ENCODE peak calls at places on chromosomes 4 and X, in four cellular contexts. X is neuronal stem cell, G is IMR-90, D is mesenchymal stem cell. T is an unnamed sample.
A peak's percentile ranks its signal among the peaks of the same experiment; 100 is the strongest.

GRCh38 chr4:55866973-55867574 is 13.6 kb downstream of the EXOC1 start:
- DNase-seq in X (peak; percentile 18), G (peak; percentile 74), D (peak; percentile 84), T (no peak)

GRCh38 chr4:5037553-5038551 is 13.4 kb upstream of the STK32B start:
- DNase-seq in X (no peak), G (peak; percentile 99), D (peak; percentile 93), T (no peak)

GRCh38 chr4:81504685-81505598 is 33.2 kb upstream of the RASGEF1B start:
- DNase-seq in X (no peak), G (no peak), D (no peak), T (no peak)

GRCh38 chr4:186297013-186297645 is 31.1 kb downstream of the F11 start:
- DNase-seq in X (peak; percentile 59), G (peak; percentile 70), D (peak; percentile 62), T (no peak)

GRCh38 chr4:137420901-137421384 is 111.4 kb downstream of the PCDH18 start:
- DNase-seq in X (no peak), G (no peak), D (no peak), T (no peak)

GRCh38 chr4:155434904-155435303 is 58.1 kb upstream of the MAP9 start:
- DNase-seq in X (no peak), G (no peak), D (no peak), T (no peak)

GRCh38 chrX:44104699-44105098 is 131.5 kb upstream of the NDP start:
- DNase-seq in X (no peak), G (no peak), D (no peak), T (no peak)

GRCh38 chrX:31061091-31061490 is 10.8 kb downstream of the FTHL17 start:
- DNase-seq in X (no peak), G (no peak), D (no peak), T (no peak)

GRCh38 chr4:140702096-140702757 is 54.0 kb downstream of the TBC1D9 start:
- DNase-seq in X (no peak), G (no peak), D (no peak), T (no peak)

GRCh38 chrX:30217465-30217864 is 2.1 kb downstream of the MAGEB2 start:
- DNase-seq in X (no peak), G (no peak), D (no peak), T (no peak)

GRCh38 chr4:2484993-2485392 is 16.1 kb downstream of the RNF4 start:
- DNase-seq in X (no peak), G (no peak), D (no peak), T (no peak)

GRCh38 chr4:45569619-45570018 is 554.2 kb downstream of the GABRG1 start:
- DNase-seq in X (no peak), G (no peak), D (no peak), T (no peak)

GRCh38 chrX:102659790-102660757 is 8.8 kb downstream of the GPRASP1 start:
- DNase-seq in X (peak; percentile 48), G (peak; percentile 58), D (peak; percentile 73), T (peak; percentile 78)

GRCh38 chr4:1172971-1173757 is 781 bp upstream of the SPON2 start:
- DNase-seq in X (no peak), G (peak; percentile 78), D (peak; percentile 98), T (no peak)

GRCh38 chr4:112112590-112113170 is 32.6 kb upstream of the FAM241A start:
- DNase-seq in X (no peak), G (no peak), D (no peak), T (no peak)

DNA sequence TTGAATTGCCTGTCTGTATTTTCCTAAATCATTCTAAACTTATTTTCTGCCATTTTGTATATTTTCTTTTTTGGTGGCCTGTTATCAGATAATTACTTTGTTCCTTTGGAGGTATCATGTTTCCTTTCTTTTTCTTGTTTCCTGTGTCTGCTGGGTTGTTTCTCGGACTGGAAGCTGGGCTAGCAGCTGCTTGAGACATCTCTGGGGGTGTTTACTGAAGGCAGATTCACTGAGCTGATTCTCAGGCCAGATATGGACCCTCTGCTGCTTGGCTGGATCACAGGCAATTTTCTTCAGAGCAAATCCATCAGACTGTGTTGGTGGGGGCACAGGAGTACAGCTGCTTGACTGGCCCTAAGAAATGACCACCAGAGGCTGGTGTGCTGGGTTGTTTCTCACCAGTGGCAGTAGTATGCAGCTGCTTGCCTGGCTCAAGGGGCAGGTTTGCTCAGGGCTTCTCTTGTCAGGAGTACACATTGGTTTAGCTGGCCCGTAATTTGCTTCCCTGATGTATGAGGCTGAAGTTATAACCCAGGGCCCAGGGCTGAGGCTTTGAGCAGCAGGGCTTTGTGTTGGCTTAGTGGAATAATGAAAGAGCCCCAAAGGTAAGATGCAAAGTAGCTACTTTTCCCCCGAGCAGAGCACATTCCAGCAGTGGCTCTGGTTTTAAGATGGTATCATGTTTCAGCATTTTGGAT is 680.6 kb downstream of the TECRL start:
- DNase-seq in X (peak; percentile 15), G (no peak), D (no peak), T (no peak)
- H4K91ac ChIP-seq in X (peak overlapping the region; percentile 49), G (no peak overlapping the region), D (no peak overlapping the region), T (no peak overlapping the region)

DNA sequence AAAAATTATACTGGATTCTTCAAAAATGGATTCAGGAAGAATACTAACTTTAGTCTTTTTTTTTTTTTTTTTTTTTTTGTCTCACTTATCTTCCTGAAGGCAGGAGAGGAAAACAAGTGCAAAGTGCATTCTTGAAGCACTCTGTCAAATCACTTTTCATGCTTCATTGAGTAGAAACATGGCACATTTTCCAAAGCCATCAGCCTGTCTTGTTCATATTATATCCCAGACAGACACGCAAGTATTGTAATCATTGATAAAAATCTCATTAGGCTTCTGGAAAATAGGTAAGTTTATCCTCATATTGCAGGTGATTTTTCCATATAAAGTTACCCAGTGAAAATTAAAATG is 1.3 kb downstream of the BBS12 start:
- DNase-seq in X (no peak), G (no peak), D (no peak), T (no peak)
- H4K91ac ChIP-seq in X (no peak overlapping the region), G (no peak overlapping the region), D (no peak overlapping the region), T (no peak overlapping the region)

GRCh38 chrX:19912-20571 is 261.1 kb upstream of the PLCXD1 start:
- DNase-seq in X (no peak), G (no peak), D (peak; percentile 3), T (no peak)
- H4K91ac ChIP-seq in X (no peak overlapping the region), G (no peak overlapping the region), D (no peak overlapping the region), T (no peak overlapping the region)

DNA sequence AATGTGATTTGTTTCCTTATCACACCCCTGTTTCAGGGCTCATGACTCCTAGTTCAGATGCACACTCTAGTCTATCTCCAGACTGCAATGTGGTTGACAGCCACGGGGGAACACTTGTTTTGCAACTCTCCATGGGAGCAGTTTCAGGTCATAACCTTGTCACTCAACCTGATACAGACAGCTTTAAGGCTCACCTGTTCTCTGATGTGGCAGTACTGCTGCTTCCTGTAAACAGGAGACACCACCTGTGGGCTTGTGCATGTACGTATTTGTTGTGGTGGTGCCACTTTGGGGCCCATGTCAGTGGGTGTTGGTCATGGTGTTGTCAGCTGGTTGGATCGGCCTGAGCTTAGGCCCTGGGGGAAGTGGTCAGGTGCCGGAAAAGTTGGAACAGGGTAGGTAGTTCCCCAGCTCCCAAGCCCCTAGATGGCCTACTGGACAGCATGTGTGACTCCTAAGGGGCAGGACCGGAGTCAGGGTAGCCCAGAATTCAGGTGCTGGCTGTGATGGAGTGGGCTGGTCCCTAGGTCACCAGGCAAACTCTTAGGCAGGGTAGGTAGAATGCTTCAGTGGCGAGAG is 46.2 kb downstream of the FAM9B start:
- DNase-seq in X (no peak), G (no peak), D (no peak), T (no peak)
- H4K91ac ChIP-seq in X (no peak overlapping the region), G (no peak overlapping the region), D (peak overlapping the region; percentile 15), T (no peak overlapping the region)

DNA sequence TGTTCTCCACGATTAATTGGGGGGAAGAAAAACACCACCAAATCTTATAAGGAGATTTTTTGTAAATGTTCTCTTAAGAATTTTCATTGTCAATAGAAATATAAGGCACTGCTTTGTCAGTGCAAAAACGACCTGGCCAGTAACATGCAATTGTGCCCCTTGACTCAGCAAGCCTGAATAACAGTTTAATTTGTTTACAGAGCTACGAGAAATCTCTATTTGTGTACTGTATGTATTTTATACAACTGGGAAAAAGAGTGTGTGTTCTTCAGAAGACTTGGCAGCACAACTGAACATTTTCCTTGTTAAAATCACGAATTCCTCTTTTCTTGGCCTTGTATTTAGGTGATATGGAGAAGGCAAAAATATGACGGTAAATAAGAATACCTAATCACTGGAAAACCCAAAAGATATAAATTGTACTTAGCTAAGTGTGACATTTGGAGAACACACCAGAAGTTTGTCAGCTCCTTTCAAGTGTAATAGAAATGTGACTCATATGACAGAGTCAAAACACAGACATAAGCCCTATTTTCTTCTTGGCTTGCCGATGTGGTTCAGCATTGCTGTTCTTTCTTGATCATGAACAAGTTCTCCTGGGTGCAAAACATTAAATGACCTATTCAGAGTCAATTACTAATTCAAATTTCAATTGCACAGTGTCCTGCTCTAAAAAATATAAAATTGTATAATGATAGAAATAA is 945.0 kb upstream of the INTU start:
- DNase-seq in X (no peak), G (peak; percentile 15), D (no peak), T (no peak)
- H4K91ac ChIP-seq in X (no peak overlapping the region), G (no peak overlapping the region), D (no peak overlapping the region), T (no peak overlapping the region)

DNA sequence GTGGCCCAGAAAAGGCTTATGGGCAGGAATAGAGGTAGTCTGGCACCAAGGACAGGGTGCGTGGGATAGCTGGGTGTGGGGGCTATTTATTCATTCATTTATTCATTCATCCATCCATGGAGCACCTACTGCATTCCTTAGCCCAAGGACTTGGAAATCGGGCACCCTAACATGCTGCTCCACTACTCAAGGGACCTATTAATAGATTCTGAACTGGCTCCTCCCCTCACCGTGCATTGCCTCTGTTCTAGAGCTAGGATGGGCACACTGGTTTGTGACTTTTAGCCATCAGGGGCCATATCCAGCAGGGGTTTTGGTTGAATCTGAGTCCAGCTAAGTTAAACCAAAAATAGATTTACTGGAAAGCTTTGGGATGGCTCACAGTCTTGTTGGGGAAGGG is 30.6 kb upstream of the PJA1 start:
- DNase-seq in X (no peak), G (no peak), D (no peak), T (no peak)
- H4K91ac ChIP-seq in X (no peak overlapping the region), G (no peak overlapping the region), D (no peak overlapping the region), T (no peak overlapping the region)

GRCh38 chr4:73821325-73821724 is 15.2 kb upstream of the CXCL6 start:
- DNase-seq in X (no peak), G (no peak), D (no peak), T (no peak)

GRCh38 chr4:73822812-73823480 is 13.5 kb upstream of the CXCL6 start:
- DNase-seq in X (no peak), G (no peak), D (no peak), T (no peak)

GRCh38 chr4:73823756-73824155 is 12.7 kb upstream of the CXCL6 start:
- DNase-seq in X (no peak), G (no peak), D (no peak), T (no peak)

GRCh38 chr4:73817341-73817740 is 19.1 kb upstream of the CXCL6 start:
- DNase-seq in X (no peak), G (no peak), D (no peak), T (no peak)

DNA sequence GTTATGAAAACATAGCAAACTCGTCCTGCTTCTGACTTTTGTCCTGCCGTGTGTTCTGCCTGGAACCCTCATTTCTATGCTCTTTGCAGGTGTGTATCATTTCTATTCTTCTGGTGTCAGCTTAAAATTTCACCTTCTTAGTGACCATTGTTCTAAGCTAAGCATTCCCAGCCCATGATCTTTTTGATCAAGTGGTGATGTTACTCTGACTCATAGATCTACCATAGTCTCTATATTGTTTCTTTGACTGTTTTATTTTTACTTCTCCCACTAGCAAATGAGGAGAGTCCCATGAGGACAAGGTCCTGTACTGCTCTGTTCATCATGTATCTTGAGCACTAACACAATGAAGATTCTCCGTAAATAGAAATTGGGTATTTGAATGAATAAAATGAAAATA is 14.1 kb upstream of the CXCL6 start:
- DNase-seq in X (no peak), G (no peak), D (no peak), T (no peak)
- H4K91ac ChIP-seq in X (no peak overlapping the region), G (no peak overlapping the region), D (no peak overlapping the region), T (no peak overlapping the region)